ENCODE peak calls at places on chromosome 2, in nine cellular contexts. One of them, this sample, is unnamed.

GRCh38 chr2:45892757-45893156 is 241.3 kb downstream of the PRKCE start:
- DNase-seq in uterus: no peak
- DNase-seq in B cell: no peak
- DNase-seq in astrocyte of the spinal cord: peak
- DNase-seq in upper lobe of right lung: no peak
- DNase-seq in HFFc6: no peak
- DNase-seq in heart right ventricle: no peak
- DNase-seq in fibroblast of pulmonary artery: peak
- DNase-seq in MM.1S: no peak
- DNase-seq in this sample: no peak

GRCh38 chr2:180980943-180981898 is 816 bp downstream of the UBE2E3 start:
- DNase-seq in uterus: no peak
- DNase-seq in B cell: peak
- DNase-seq in astrocyte of the spinal cord: peak
- DNase-seq in upper lobe of right lung: peak
- DNase-seq in HFFc6: peak
- DNase-seq in heart right ventricle: peak
- DNase-seq in fibroblast of pulmonary artery: peak
- DNase-seq in MM.1S: peak
- DNase-seq in this sample: peak

GRCh38 chr2:151614606-151615306 is 119.5 kb downstream of the NEB start:
- DNase-seq in uterus: no peak
- DNase-seq in B cell: no peak
- DNase-seq in astrocyte of the spinal cord: no peak
- DNase-seq in upper lobe of right lung: no peak
- DNase-seq in HFFc6: no peak
- DNase-seq in heart right ventricle: no peak
- DNase-seq in fibroblast of pulmonary artery: no peak
- DNase-seq in MM.1S: no peak
- DNase-seq in this sample: no peak

GRCh38 chr2:197159681-197160211 is 150.8 kb downstream of the ANKRD44 start:
- DNase-seq in uterus: no peak
- DNase-seq in B cell: no peak
- DNase-seq in astrocyte of the spinal cord: peak
- DNase-seq in upper lobe of right lung: no peak
- DNase-seq in HFFc6: peak
- DNase-seq in heart right ventricle: no peak
- DNase-seq in fibroblast of pulmonary artery: peak
- DNase-seq in MM.1S: no peak
- DNase-seq in this sample: no peak

GRCh38 chr2:226796840-226797288 is 2.8 kb downstream of the IRS1 start:
- DNase-seq in uterus: peak
- DNase-seq in B cell: peak
- DNase-seq in astrocyte of the spinal cord: peak
- DNase-seq in upper lobe of right lung: peak
- DNase-seq in HFFc6: peak
- DNase-seq in heart right ventricle: peak
- DNase-seq in fibroblast of pulmonary artery: peak
- DNase-seq in MM.1S: no peak
- DNase-seq in this sample: no peak

GRCh38 chr2:26438526-26438925 is 36.8 kb downstream of the DRC1 start:
- DNase-seq in uterus: no peak
- DNase-seq in B cell: no peak
- DNase-seq in astrocyte of the spinal cord: no peak
- DNase-seq in upper lobe of right lung: no peak
- DNase-seq in HFFc6: peak
- DNase-seq in heart right ventricle: no peak
- DNase-seq in fibroblast of pulmonary artery: peak
- DNase-seq in MM.1S: no peak
- DNase-seq in this sample: no peak

GRCh38 chr2:120318626-120319025 is 27.3 kb upstream of the INHBB start:
- DNase-seq in uterus: peak
- DNase-seq in B cell: no peak
- DNase-seq in astrocyte of the spinal cord: no peak
- DNase-seq in upper lobe of right lung: no peak
- DNase-seq in HFFc6: no peak
- DNase-seq in heart right ventricle: peak
- DNase-seq in fibroblast of pulmonary artery: peak
- DNase-seq in MM.1S: no peak
- DNase-seq in this sample: no peak

GRCh38 chr2:148577845-148578492 is 66.6 kb upstream of the EPC2 start:
- DNase-seq in uterus: no peak
- DNase-seq in B cell: no peak
- DNase-seq in astrocyte of the spinal cord: no peak
- DNase-seq in upper lobe of right lung: no peak
- DNase-seq in HFFc6: no peak
- DNase-seq in heart right ventricle: no peak
- DNase-seq in fibroblast of pulmonary artery: no peak
- DNase-seq in MM.1S: no peak
- DNase-seq in this sample: no peak

GRCh38 chr2:174551697-174552096 is 45.9 kb downstream of the WIPF1 start:
- DNase-seq in uterus: no peak
- DNase-seq in B cell: no peak
- DNase-seq in astrocyte of the spinal cord: no peak
- DNase-seq in upper lobe of right lung: no peak
- DNase-seq in HFFc6: no peak
- DNase-seq in heart right ventricle: no peak
- DNase-seq in fibroblast of pulmonary artery: no peak
- DNase-seq in MM.1S: no peak
- DNase-seq in this sample: no peak

GRCh38 chr2:49832555-49832954 is 678.2 kb upstream of the FSHR start:
- DNase-seq in uterus: no peak
- DNase-seq in B cell: no peak
- DNase-seq in astrocyte of the spinal cord: no peak
- DNase-seq in upper lobe of right lung: no peak
- DNase-seq in HFFc6: no peak
- DNase-seq in heart right ventricle: peak
- DNase-seq in fibroblast of pulmonary artery: no peak
- DNase-seq in MM.1S: no peak
- DNase-seq in this sample: no peak

GRCh38 chr2:74458957-74459290 is 686 bp downstream of the WBP1 start:
- DNase-seq in uterus: no peak
- DNase-seq in B cell: no peak
- DNase-seq in astrocyte of the spinal cord: no peak
- DNase-seq in upper lobe of right lung: no peak
- DNase-seq in HFFc6: no peak
- DNase-seq in heart right ventricle: no peak
- DNase-seq in fibroblast of pulmonary artery: no peak
- DNase-seq in MM.1S: no peak
- DNase-seq in this sample: no peak

GRCh38 chr2:12847694-12848093 is 131.0 kb downstream of the TRIB2 start:
- DNase-seq in uterus: no peak
- DNase-seq in B cell: no peak
- DNase-seq in astrocyte of the spinal cord: no peak
- DNase-seq in upper lobe of right lung: no peak
- DNase-seq in HFFc6: no peak
- DNase-seq in heart right ventricle: no peak
- DNase-seq in fibroblast of pulmonary artery: no peak
- DNase-seq in MM.1S: no peak
- DNase-seq in this sample: no peak

GRCh38 chr2:121504316-121504715 is 26.4 kb upstream of the RNU4ATAC start:
- DNase-seq in uterus: no peak
- DNase-seq in B cell: no peak
- DNase-seq in astrocyte of the spinal cord: no peak
- DNase-seq in upper lobe of right lung: no peak
- DNase-seq in HFFc6: no peak
- DNase-seq in heart right ventricle: no peak
- DNase-seq in fibroblast of pulmonary artery: no peak
- DNase-seq in MM.1S: no peak
- DNase-seq in this sample: no peak

GRCh38 chr2:65431417-65432226 is 777 bp downstream of the SPRED2 start:
- DNase-seq in uterus: peak
- DNase-seq in B cell: peak
- DNase-seq in astrocyte of the spinal cord: peak
- DNase-seq in upper lobe of right lung: peak
- DNase-seq in HFFc6: peak
- DNase-seq in heart right ventricle: peak
- DNase-seq in fibroblast of pulmonary artery: peak
- DNase-seq in MM.1S: peak
- DNase-seq in this sample: peak

GRCh38 chr2:45964226-45964841 is 312.9 kb downstream of the PRKCE start:
- DNase-seq in uterus: peak
- DNase-seq in B cell: no peak
- DNase-seq in astrocyte of the spinal cord: peak
- DNase-seq in upper lobe of right lung: peak
- DNase-seq in HFFc6: peak
- DNase-seq in heart right ventricle: peak
- DNase-seq in fibroblast of pulmonary artery: peak
- DNase-seq in MM.1S: no peak
- DNase-seq in this sample: no peak

GRCh38 chr2:102310964-102311640 is at the start of gene IL1RL1:
- DNase-seq in uterus: no peak
- DNase-seq in B cell: no peak
- DNase-seq in astrocyte of the spinal cord: no peak
- DNase-seq in upper lobe of right lung: no peak
- DNase-seq in HFFc6: no peak
- DNase-seq in heart right ventricle: no peak
- DNase-seq in fibroblast of pulmonary artery: no peak
- DNase-seq in MM.1S: no peak
- DNase-seq in this sample: no peak

DNA sequence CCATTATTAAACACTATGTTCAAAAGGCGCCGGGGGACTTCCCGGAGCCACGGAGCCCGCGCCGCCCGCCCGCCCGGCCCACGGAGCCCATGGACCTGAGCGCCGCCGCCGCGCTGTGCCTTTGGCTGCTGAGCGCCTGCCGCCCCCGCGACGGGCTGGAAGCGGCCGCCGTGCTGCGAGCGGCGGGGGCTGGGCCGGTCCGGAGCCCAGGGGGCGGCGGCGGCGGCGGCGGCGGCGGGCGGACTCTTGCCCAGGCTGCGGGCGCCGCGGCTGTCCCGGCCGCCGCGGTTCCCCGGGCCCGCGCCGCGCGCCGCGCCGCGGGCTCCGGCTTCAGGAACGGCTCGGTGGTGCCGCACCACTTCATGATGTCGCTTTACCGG is 197 bp downstream of the GDF7 start:
- DNase-seq in uterus: no peak
- DNase-seq in B cell: no peak
- DNase-seq in astrocyte of the spinal cord: no peak
- DNase-seq in upper lobe of right lung: peak
- DNase-seq in HFFc6: no peak
- DNase-seq in heart right ventricle: no peak
- DNase-seq in fibroblast of pulmonary artery: no peak
- DNase-seq in MM.1S: no peak
- DNase-seq in this sample: no peak
- TF ChIP-seq CTCF in uterus: no peak
- TF ChIP-seq CTCF in B cell: peak
- TF ChIP-seq CTCF in astrocyte of the spinal cord: no peak
- TF ChIP-seq CTCF in upper lobe of right lung: no peak
- TF ChIP-seq CTCF in HFFc6: no peak
- TF ChIP-seq CTCF in heart right ventricle: no peak
- TF ChIP-seq CTCF in fibroblast of pulmonary artery: no peak
- TF ChIP-seq CTCF in MM.1S: no peak
- TF ChIP-seq CTCF in this sample: no peak

GRCh38 chr2:230852113-230852512 is 12.6 kb upstream of the ITM2C start:
- DNase-seq in uterus: no peak
- DNase-seq in B cell: no peak
- DNase-seq in astrocyte of the spinal cord: no peak
- DNase-seq in upper lobe of right lung: no peak
- DNase-seq in HFFc6: no peak
- DNase-seq in heart right ventricle: no peak
- DNase-seq in fibroblast of pulmonary artery: no peak
- DNase-seq in MM.1S: no peak
- DNase-seq in this sample: no peak

GRCh38 chr2:230850358-230850658 is 14.4 kb upstream of the ITM2C start:
- DNase-seq in uterus: no peak
- DNase-seq in B cell: no peak
- DNase-seq in astrocyte of the spinal cord: no peak
- DNase-seq in upper lobe of right lung: no peak
- DNase-seq in HFFc6: no peak
- DNase-seq in heart right ventricle: no peak
- DNase-seq in fibroblast of pulmonary artery: no peak
- DNase-seq in MM.1S: no peak
- DNase-seq in this sample: no peak

GRCh38 chr2:230847883-230848388 is 16.8 kb upstream of the ITM2C start:
- DNase-seq in uterus: peak
- DNase-seq in B cell: peak
- DNase-seq in astrocyte of the spinal cord: peak
- DNase-seq in upper lobe of right lung: peak
- DNase-seq in HFFc6: peak
- DNase-seq in heart right ventricle: peak
- DNase-seq in fibroblast of pulmonary artery: peak
- DNase-seq in MM.1S: peak
- DNase-seq in this sample: peak

GRCh38 chr2:230846360-230846759 is 18.4 kb upstream of the ITM2C start:
- DNase-seq in uterus: no peak
- DNase-seq in B cell: no peak
- DNase-seq in astrocyte of the spinal cord: no peak
- DNase-seq in upper lobe of right lung: no peak
- DNase-seq in HFFc6: no peak
- DNase-seq in heart right ventricle: no peak
- DNase-seq in fibroblast of pulmonary artery: no peak
- DNase-seq in MM.1S: no peak
- DNase-seq in this sample: no peak

GRCh38 chr2:230849633-230850357 is 14.9 kb upstream of the ITM2C start:
- DNase-seq in uterus: no peak
- DNase-seq in B cell: peak
- DNase-seq in astrocyte of the spinal cord: no peak
- DNase-seq in upper lobe of right lung: peak
- DNase-seq in HFFc6: no peak
- DNase-seq in heart right ventricle: no peak
- DNase-seq in fibroblast of pulmonary artery: peak
- DNase-seq in MM.1S: peak
- DNase-seq in this sample: no peak
- TF ChIP-seq CTCF in uterus: peak
- TF ChIP-seq CTCF in B cell: peak
- TF ChIP-seq CTCF in astrocyte of the spinal cord: peak
- TF ChIP-seq CTCF in upper lobe of right lung: peak
- TF ChIP-seq CTCF in HFFc6: peak
- TF ChIP-seq CTCF in heart right ventricle: peak
- TF ChIP-seq CTCF in fibroblast of pulmonary artery: peak
- TF ChIP-seq CTCF in MM.1S: peak
- TF ChIP-seq CTCF in this sample: peak

GRCh38 chr2:122988395-122989221 is 1036.5 kb upstream of the CNTNAP5 start:
- DNase-seq in uterus: no peak
- DNase-seq in B cell: no peak
- DNase-seq in astrocyte of the spinal cord: no peak
- DNase-seq in upper lobe of right lung: no peak
- DNase-seq in HFFc6: no peak
- DNase-seq in heart right ventricle: no peak
- DNase-seq in fibroblast of pulmonary artery: no peak
- DNase-seq in MM.1S: no peak
- DNase-seq in this sample: no peak
- TF ChIP-seq CTCF in uterus: no peak
- TF ChIP-seq CTCF in B cell: no peak
- TF ChIP-seq CTCF in astrocyte of the spinal cord: no peak
- TF ChIP-seq CTCF in upper lobe of right lung: no peak
- TF ChIP-seq CTCF in HFFc6: no peak
- TF ChIP-seq CTCF in heart right ventricle: no peak
- TF ChIP-seq CTCF in fibroblast of pulmonary artery: no peak
- TF ChIP-seq CTCF in MM.1S: no peak
- TF ChIP-seq CTCF in this sample: no peak

DNA sequence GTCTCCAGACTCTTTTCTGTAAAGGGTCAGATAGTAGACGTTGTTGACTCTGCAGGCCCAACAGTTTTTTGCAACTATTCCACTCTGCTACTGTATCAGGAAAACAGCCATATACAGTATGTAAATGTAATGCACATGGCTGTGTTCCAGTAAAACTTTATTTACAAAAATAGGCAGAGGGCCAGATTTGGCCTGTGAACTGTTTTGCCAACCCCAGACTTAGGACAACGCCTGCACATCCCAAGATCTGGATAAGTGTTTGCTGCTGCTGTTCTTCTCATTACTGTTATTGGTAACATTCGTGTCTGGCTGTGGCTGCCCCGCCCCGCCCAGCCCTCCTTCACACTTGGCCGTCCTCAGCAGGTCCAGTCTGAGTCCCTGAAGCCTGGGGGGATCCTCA is 94.6 kb upstream of the MCFD2 start:
- DNase-seq in uterus: no peak
- DNase-seq in B cell: no peak
- DNase-seq in astrocyte of the spinal cord: no peak
- DNase-seq in upper lobe of right lung: no peak
- DNase-seq in HFFc6: no peak
- DNase-seq in heart right ventricle: no peak
- DNase-seq in fibroblast of pulmonary artery: no peak
- DNase-seq in MM.1S: no peak
- DNase-seq in this sample: no peak
- TF ChIP-seq CTCF in uterus: no peak
- TF ChIP-seq CTCF in B cell: no peak
- TF ChIP-seq CTCF in astrocyte of the spinal cord: no peak
- TF ChIP-seq CTCF in upper lobe of right lung: no peak
- TF ChIP-seq CTCF in HFFc6: no peak
- TF ChIP-seq CTCF in heart right ventricle: no peak
- TF ChIP-seq CTCF in fibroblast of pulmonary artery: no peak
- TF ChIP-seq CTCF in MM.1S: no peak
- TF ChIP-seq CTCF in this sample: no peak

This sample was measured in mesothelial cell of epicardium.